ENCODE peak calls at places on chromosomes 13 and 19, in eight cellular contexts. Y is IMR-90; N is WTC11; A is dermis blood vessel endothelial cell; F is stimulated activated CD4-positive, alpha-beta T cell treated with anti-CD3 and anti-CD28 coated beads, Interleukin-4, amount 100 ng/mL, for 24 hours; S is activated naive CD4-positive, alpha-beta T cell treated with anti-CD3 and anti-CD28 coated beads for 36 hours; T is RPMI8226; C is CD4-positive, alpha-beta memory T cell. I is an unnamed sample.

GRCh38 chr13:102569488-102569887 is 27.3 kb upstream of the TPP2 start:
- DNase-seq in Y (peak; percentile 69), N (no peak), A (no peak), F (no peak), S (no peak), T (no peak), C (no peak), I (no peak)

GRCh38 chr13:93169980-93170379 is 56.6 kb upstream of the GPC6 start:
- DNase-seq in Y (peak; percentile 97), N (no peak), A (no peak), F (no peak), S (peak; percentile 4), T (no peak), C (no peak), I (no peak)

GRCh38 chr13:29847501-29847983 is 2.9 kb downstream of the UBL3 start:
- DNase-seq in Y (peak; percentile 64), N (no peak), A (peak; percentile 53), F (no peak), S (no peak), T (no peak), C (peak; percentile 17), I (peak; percentile 7)

GRCh38 chr13:27481766-27482165 is 31.4 kb upstream of the MTIF3 start:
- DNase-seq in Y (peak; percentile 10), N (peak; percentile 89), A (peak; percentile 57), F (peak; percentile 28), S (peak; percentile 63), T (peak; percentile 37), C (no peak), I (no peak)

GRCh38 chr19:40241809-40242384 is 15.4 kb upstream of the CCNP start:
- DNase-seq in Y (no peak), N (no peak), A (peak; percentile 92), F (no peak), S (no peak), T (no peak), C (no peak), I (no peak)

GRCh38 chr19:14091885-14092462 is 1.4 kb upstream of the SAMD1 start:
- DNase-seq in Y (no peak), N (peak; percentile 44), A (no peak), F (no peak), S (no peak), T (no peak), C (no peak), I (no peak)

GRCh38 chr13:112343591-112343990 is 32.6 kb upstream of the SPACA7 start:
- DNase-seq in Y (no peak), N (no peak), A (no peak), F (no peak), S (no peak), T (no peak), C (no peak), I (no peak)

GRCh38 chr13:71770710-71771109 is 96.3 kb downstream of the DACH1 start:
- DNase-seq in Y (no peak), N (no peak), A (no peak), F (no peak), S (no peak), T (no peak), C (no peak), I (no peak)

GRCh38 chr19:5681446-5682292 is 842 bp downstream of the HSD11B1L start:
- DNase-seq in Y (no peak), N (no peak), A (no peak), F (no peak), S (no peak), T (no peak), C (no peak), I (no peak)

GRCh38 chr13:44072536-44072935 is 192.8 kb downstream of the LACC1 start:
- DNase-seq in Y (no peak), N (no peak), A (no peak), F (no peak), S (no peak), T (no peak), C (no peak), I (no peak)

GRCh38 chr19:53549354-53549753 is 11.4 kb downstream of the ZNF331 start:
- DNase-seq in Y (peak; percentile 68), N (no peak), A (no peak), F (no peak), S (no peak), T (no peak), C (no peak), I (no peak)

GRCh38 chr19:54218960-54219661 is 3.7 kb downstream of the LILRB3 start:
- DNase-seq in Y (no peak), N (no peak), A (no peak), F (no peak), S (no peak), T (no peak), C (no peak), I (no peak)

GRCh38 chr19:18424890-18425514 is 5.8 kb downstream of the SSBP4 start:
- DNase-seq in Y (no peak), N (no peak), A (no peak), F (no peak), S (no peak), T (no peak), C (no peak), I (no peak)

GRCh38 chr13:25881136-25881926 is 170.5 kb downstream of the SHISA2 start:
- DNase-seq in Y (no peak), N (no peak), A (no peak), F (no peak), S (no peak), T (no peak), C (no peak), I (no peak)

GRCh38 chr19:27671876-27672275 is 1541.1 kb downstream of the UQCRFS1 start:
- DNase-seq in Y (no peak), N (no peak), A (no peak), F (no peak), S (no peak), T (no peak), C (no peak), I (no peak)

GRCh38 chr19:40613669-40614594 is 12.8 kb downstream of the LTBP4 start:
- DNase-seq in Y (peak; percentile 72), N (peak; percentile 90), A (peak; percentile 70), F (peak; percentile 91), S (peak; percentile 93), T (peak; percentile 75), C (peak; percentile 84), I (peak; percentile 88)

GRCh38 chr19:47618771-47619170 is 9.8 kb downstream of the BICRA start:
- DNase-seq in Y (peak; percentile 43), N (no peak), A (no peak), F (no peak), S (no peak), T (no peak), C (no peak), I (no peak)

GRCh38 chr19:32626969-32627368 is 46.0 kb downstream of the PDCD5 start:
- DNase-seq in Y (no peak), N (no peak), A (no peak), F (no peak), S (no peak), T (no peak), C (no peak), I (no peak)

GRCh38 chr19:49492573-49493411 is 3.4 kb upstream of the RPS11 start:
- DNase-seq in Y (peak; percentile 27), N (no peak), A (no peak), F (peak; percentile 46), S (no peak), T (no peak), C (peak; percentile 39), I (no peak)

GRCh38 chr19:10510301-10510802 is 6.9 kb downstream of the S1PR5 start:
- DNase-seq in Y (no peak), N (peak; percentile 88), A (peak; percentile 26), F (peak; percentile 63), S (peak; percentile 74), T (peak; percentile 39), C (peak; percentile 59), I (no peak)

GRCh38 chr13:107713314-107713713 is 502.0 kb downstream of the LIG4 start:
- DNase-seq in Y (no peak), N (no peak), A (peak; percentile 30), F (no peak), S (no peak), T (no peak), C (no peak), I (peak; percentile 20)

GRCh38 chr19:14997981-14998380 is 18.3 kb upstream of the SLC1A6 start:
- DNase-seq in Y (no peak), N (no peak), A (no peak), F (no peak), S (no peak), T (no peak), C (no peak), I (no peak)

GRCh38 chr13:40651866-40652587 is 14.4 kb downstream of the FOXO1 start:
- DNase-seq in Y (no peak), N (peak; percentile 31), A (no peak), F (no peak), S (no peak), T (no peak), C (no peak), I (no peak)

GRCh38 chr19:55373993-55374757 is 2.5 kb upstream of the TMEM190 start:
- DNase-seq in Y (peak; percentile 74), N (no peak), A (no peak), F (no peak), S (no peak), T (no peak), C (no peak), I (no peak)

GRCh38 chr19:2550431-2551171 is 74.7 kb downstream of the GADD45B start:
- DNase-seq in Y (no peak), N (no peak), A (no peak), F (no peak), S (no peak), T (no peak), C (no peak), I (peak; percentile 72)

GRCh38 chr19:51647318-51647717 is 693 bp upstream of the SIGLEC14 start:
- DNase-seq in Y (no peak), N (no peak), A (no peak), F (no peak), S (no peak), T (no peak), C (no peak), I (no peak)

GRCh38 chr19:1387684-1388636 is 4.3 kb downstream of the NDUFS7 start:
- DNase-seq in Y (no peak), N (no peak), A (no peak), F (no peak), S (no peak), T (no peak), C (no peak), I (peak; percentile 7)

GRCh38 chr13:99124695-99125334 is 75.8 kb upstream of the UBAC2 start:
- DNase-seq in Y (peak; percentile 45), N (no peak), A (peak; percentile 80), F (peak; percentile 10), S (peak; percentile 23), T (no peak), C (peak; percentile 8), I (no peak)

GRCh38 chr13:59906413-59907027 is 257.2 kb downstream of the DIAPH3 start:
- DNase-seq in Y (peak; percentile 58), N (no peak), A (peak; percentile 66), F (no peak), S (no peak), T (peak; percentile 4), C (no peak), I (no peak)

GRCh38 chr19:566403-566802 is 6.0 kb upstream of the BSG start:
- DNase-seq in Y (peak; percentile 31), N (no peak), A (no peak), F (no peak), S (no peak), T (no peak), C (no peak), I (no peak)

GRCh38 chr13:74062933-74063332 is 71.3 kb downstream of the KLF12 start:
- DNase-seq in Y (peak; percentile 74), N (no peak), A (peak; percentile 44), F (peak; percentile 47), S (peak; percentile 62), T (peak; percentile 9), C (no peak), I (no peak)

GRCh38 chr19:33562636-33563035 is 41.0 kb upstream of the PEPD start:
- DNase-seq in Y (no peak), N (no peak), A (no peak), F (no peak), S (no peak), T (no peak), C (no peak), I (no peak)

GRCh38 chr19:41427647-41428480 is 690 bp upstream of the B3GNT8 start:
- DNase-seq in Y (no peak), N (peak; percentile 39), A (peak; percentile 44), F (peak; percentile 32), S (peak; percentile 26), T (no peak), C (peak; percentile 60), I (peak; percentile 53)

I was measured in DMS153.